ENCODE peak calls at places on chromosomes 1 and 21, in five cellular contexts. G, T, I, L and P are unnamed samples.

GRCh38 chr21:37263827-37264226 is 3.3 kb downstream of the VPS26C start:
- DNase-seq in G (no peak), T (peak; percentile 34), I (no peak), L (no peak), P (no peak)

GRCh38 chr1:55669308-55669707 is 454.1 kb upstream of the USP24 start:
- DNase-seq in I (no peak), G (no peak), T (no peak), L (peak; percentile 26), P (no peak)

GRCh38 chr1:14704846-14705245 is 106.4 kb downstream of the KAZN start:
- DNase-seq in L (no peak), I (no peak), T (peak; percentile 17), G (no peak), P (no peak)

GRCh38 chr1:230191079-230191478 is 124.0 kb downstream of the GALNT2 start:
- DNase-seq in I (no peak), L (peak; percentile 33), T (peak; percentile 57), G (no peak), P (peak; percentile 66)

GRCh38 chr1:100184536-100184935 is 6.5 kb upstream of the LRRC39 start:
- DNase-seq in G (no peak), L (no peak), I (no peak), T (no peak), P (no peak)

GRCh38 chr21:42834730-42835191 is 44.6 kb downstream of the WDR4 start:
- DNase-seq in T (no peak), G (no peak), L (no peak), I (no peak), P (no peak)

GRCh38 chr1:115496904-115497527 is 144.8 kb upstream of the VANGL1 start:
- DNase-seq in T (peak; percentile 82), I (peak; percentile 16), G (no peak), L (peak; percentile 10), P (no peak)

GRCh38 chr1:89711140-89711778 is 78.3 kb downstream of the LRRC8C start:
- DNase-seq in L (no peak), T (no peak), G (no peak), I (no peak), P (no peak)

GRCh38 chr1:219990782-219991510 is 55.4 kb downstream of the EPRS1 start:
- DNase-seq in G (no peak), I (peak; percentile 27), T (peak; percentile 14), L (peak; percentile 23), P (no peak)

GRCh38 chr1:187051618-187052232 is 223.0 kb downstream of the PLA2G4A start:
- DNase-seq in T (peak; percentile 11), G (no peak), L (peak; percentile 37), I (peak; percentile 49), P (no peak)

GRCh38 chr1:110150330-110151174 is at the start of gene SLC6A17:
- DNase-seq in T (peak; percentile 35), L (no peak), I (no peak), G (no peak), P (peak; percentile 17)

GRCh38 chr1:212217633-212218032 is 67.6 kb upstream of the PPP2R5A start:
- DNase-seq in G (no peak), I (no peak), L (no peak), T (no peak), P (no peak)

GRCh38 chr1:155694167-155694566 is 5.3 kb downstream of the DAP3 start:
- DNase-seq in T (no peak), I (no peak), L (no peak), G (no peak), P (no peak)

GRCh38 chr21:34889537-34890257 is 159.4 kb downstream of the RUNX1 start:
- DNase-seq in G (peak; percentile 68), L (no peak), I (no peak), T (peak; percentile 62), P (no peak)

GRCh38 chr1:154404984-154405761 is at the start of gene IL6R:
- DNase-seq in L (peak; percentile 79), G (peak; percentile 54), I (peak; percentile 73), T (peak; percentile 85), P (peak; percentile 70)

GRCh38 chr1:22772054-22772453 is 61.4 kb downstream of the EPHB2 start:
- DNase-seq in T (no peak), L (no peak), G (no peak), I (no peak), P (no peak)

GRCh38 chr1:57279909-57280666 is 143.8 kb downstream of the DAB1 start:
- DNase-seq in L (no peak), G (no peak), T (peak; percentile 4), I (peak; percentile 4), P (no peak)

GRCh38 chr1:21294266-21295058 is 4.2 kb upstream of the ECE1 start:
- DNase-seq in L (no peak), G (peak; percentile 68), I (no peak), T (no peak), P (no peak)

GRCh38 chr1:158286966-158287365 is 2.8 kb upstream of the CD1C start:
- DNase-seq in I (no peak), G (no peak), L (no peak), T (no peak), P (no peak)

GRCh38 chr1:98002288-98002687 is 81.5 kb upstream of the DPYD start:
- DNase-seq in G (no peak), L (no peak), T (no peak), I (no peak), P (no peak)

GRCh38 chr1:40312238-40313205 is 4.6 kb downstream of the COL9A2 start:
- DNase-seq in G (no peak), L (no peak), T (no peak), I (no peak), P (no peak)

GRCh38 chr1:229409616-229410369 is 24.1 kb downstream of the ACTA1 start:
- DNase-seq in T (no peak), G (no peak), I (no peak), L (no peak), P (no peak)

GRCh38 chr21:43816611-43817071 is 27.3 kb downstream of the RRP1 start:
- DNase-seq in T (no peak), I (no peak), L (no peak), G (no peak), P (no peak)

GRCh38 chr1:212110617-212111016 is 75.1 kb downstream of the DTL start:
- DNase-seq in G (no peak), L (peak; percentile 51), I (peak; percentile 85), T (peak; percentile 31), P (peak; percentile 44)

GRCh38 chr1:86419277-86419903 is 4.6 kb upstream of the CLCA2 start:
- DNase-seq in L (no peak), I (no peak), G (no peak), T (no peak), P (no peak)

GRCh38 chr1:240109920-240110685 is 18.4 kb downstream of the FMN2 start:
- DNase-seq in L (no peak), T (peak; percentile 41), I (peak; percentile 74), G (no peak), P (no peak)

GRCh38 chr1:8874230-8875201 is 4.0 kb downstream of the ENO1 start:
- DNase-seq in I (peak; percentile 58), L (no peak), G (no peak), T (no peak), P (no peak)

GRCh38 chr1:19028546-19029129 is 72.2 kb upstream of the IFFO2 start:
- DNase-seq in L (no peak), I (no peak), T (no peak), G (no peak), P (no peak)

GRCh38 chr1:230073371-230074035 is 6.5 kb downstream of the GALNT2 start:
- DNase-seq in T (peak; percentile 68), I (no peak), G (no peak), L (no peak), P (peak; percentile 59)

GRCh38 chr1:218330043-218330623 is 15.0 kb upstream of the TGFB2 start:
- DNase-seq in T (peak; percentile 27), G (no peak), I (no peak), L (peak; percentile 32), P (no peak)

GRCh38 chr1:10992864-10993263 is 19.6 kb upstream of the TARDBP start:
- DNase-seq in L (no peak), I (no peak), T (no peak), G (no peak), P (no peak)

GRCh38 chr1:39332291-39332690 is 127.8 kb downstream of the MACF1 start:
- DNase-seq in L (no peak), T (peak; percentile 16), G (no peak), I (no peak), P (no peak)

GRCh38 chr1:201828451-201828819 is 522 bp upstream of the IPO9 start:
- DNase-seq in T (peak; percentile 35), L (no peak), I (no peak), G (no peak), P (no peak)

GRCh38 chr1:21550097-21550496 is 40.9 kb downstream of the ALPL start:
- DNase-seq in L (no peak), I (no peak), G (no peak), T (peak; percentile 57), P (no peak)

GRCh38 chr1:202251424-202252256 is 58.0 kb downstream of the LGR6 start:
- DNase-seq in T (no peak), I (no peak), L (no peak), G (no peak), P (no peak)

GRCh38 chr1:64908567-64908966 is 57.8 kb downstream of the JAK1 start:
- DNase-seq in T (no peak), I (no peak), L (no peak), G (no peak), P (no peak)

GRCh38 chr1:1332774-1333480 is 1.8 kb downstream of the TAS1R3 start:
- DNase-seq in L (no peak), G (no peak), I (no peak), T (no peak), P (no peak)

GRCh38 chr1:155134858-155135415 is 715 bp upstream of the SLC50A1 start:
- DNase-seq in I (peak; percentile 92), T (peak; percentile 98), L (peak; percentile 77), G (peak; percentile 26), P (peak; percentile 94)

GRCh38 chr1:14724234-14724633 is 125.7 kb downstream of the KAZN start:
- DNase-seq in T (peak; percentile 76), G (no peak), L (no peak), I (no peak), P (no peak)